ENCODE peak calls at places on chromosomes 3 and 15, in six cellular contexts. I is mesenchymal stem cell, F is heart right ventricle, X is lower leg skin, T is fibroblast of lung, Y is colonic mucosa. Q is an unnamed sample.

GRCh38 chr3:100463002-100463401 is 29.4 kb upstream of the TMEM45A start:
- DNase-seq in I (peak), F (peak), X (no peak), T (peak), Y (peak), Q (no peak)

GRCh38 chr3:173711619-173712018 is 314.1 kb downstream of the NLGN1 start:
- DNase-seq in I (no peak), F (peak), X (no peak), T (no peak), Y (no peak), Q (no peak)

GRCh38 chr3:59436164-59436958 is 386.5 kb upstream of the CFAP20DC start:
- DNase-seq in I (no peak), F (no peak), X (no peak), T (no peak), Y (peak), Q (no peak)

GRCh38 chr3:16240229-16241023 is 24.3 kb downstream of the DPH3 start:
- DNase-seq in I (peak), F (no peak), X (no peak), T (peak), Y (no peak), Q (no peak)

GRCh38 chr3:196636369-196637349 is 2.8 kb upstream of the NRROS start:
- DNase-seq in I (no peak), F (no peak), X (no peak), T (no peak), Y (no peak), Q (no peak)

GRCh38 chr3:49903451-49904424 is at the start of gene MST1R:
- DNase-seq in I (peak), F (peak), X (peak), T (peak), Y (peak), Q (peak)

GRCh38 chr15:63672369-63672768 is 75.2 kb downstream of the FBXL22 start:
- DNase-seq in I (no peak), F (no peak), X (no peak), T (no peak), Y (no peak), Q (no peak)

GRCh38 chr3:141421639-141422319 is 53.5 kb downstream of the ZBTB38 start:
- DNase-seq in I (peak), F (no peak), X (no peak), T (peak), Y (no peak), Q (no peak)

GRCh38 chr3:170997966-170998913 is 28.3 kb downstream of the SLC2A2 start:
- DNase-seq in I (peak), F (no peak), X (no peak), T (peak), Y (peak), Q (no peak)

GRCh38 chr3:191894406-191894805 is 433.4 kb downstream of the PYDC2 start:
- DNase-seq in I (no peak), F (no peak), X (no peak), T (no peak), Y (no peak), Q (no peak)

GRCh38 chr3:98612996-98613517 is 19.6 kb upstream of the CPOX start:
- DNase-seq in I (no peak), F (peak), X (no peak), T (no peak), Y (no peak), Q (no peak)

GRCh38 chr15:63107895-63108546 is 13.6 kb upstream of the LACTB start:
- DNase-seq in I (peak), F (no peak), X (no peak), T (peak), Y (peak), Q (no peak)

GRCh38 chr3:49878686-49879085 is 9.0 kb upstream of the CAMKV start:
- DNase-seq in I (no peak), F (no peak), X (no peak), T (no peak), Y (no peak), Q (no peak)

GRCh38 chr3:127754411-127755304 is 67.7 kb downstream of the MGLL start:
- DNase-seq in I (no peak), F (no peak), X (no peak), T (no peak), Y (no peak), Q (no peak)

GRCh38 chr3:171356251-171356650 is 104.0 kb downstream of the TNIK start:
- DNase-seq in I (no peak), F (no peak), X (no peak), T (no peak), Y (no peak), Q (no peak)

GRCh38 chr3:127822836-127823589 is 698 bp upstream of the MGLL start:
- DNase-seq in I (peak), F (peak), X (peak), T (peak), Y (peak), Q (peak)

GRCh38 chr3:32934150-32934742 is 17.2 kb upstream of the CCR4 start:
- DNase-seq in I (peak), F (no peak), X (peak), T (peak), Y (peak), Q (no peak)

GRCh38 chr3:28971156-28971555 is 309.7 kb upstream of the RBMS3 start:
- DNase-seq in I (no peak), F (no peak), X (no peak), T (no peak), Y (no peak), Q (no peak)

GRCh38 chr3:186839874-186840641 is 2.5 kb upstream of the ADIPOQ start:
- DNase-seq in I (no peak), F (peak), X (no peak), T (peak), Y (no peak), Q (peak)

GRCh38 chr15:98085003-98085639 is 124.6 kb downstream of the ARRDC4 start:
- DNase-seq in I (peak), F (peak), X (no peak), T (peak), Y (peak), Q (no peak)

GRCh38 chr3:177776656-177777055 is 579.4 kb upstream of the TBL1XR1 start:
- DNase-seq in I (peak), F (no peak), X (no peak), T (peak), Y (no peak), Q (no peak)

GRCh38 chr15:66931768-66932633 is 133.4 kb upstream of the SMAD3 start:
- DNase-seq in I (peak), F (no peak), X (peak), T (peak), Y (peak), Q (no peak)

GRCh38 chr3:161275919-161276318 is 54.8 kb downstream of the NMD3 start:
- DNase-seq in I (no peak), F (no peak), X (no peak), T (no peak), Y (peak), Q (no peak)

GRCh38 chr3:125166581-125166980 is 46.0 kb downstream of the SLC12A8 start:
- DNase-seq in I (no peak), F (no peak), X (no peak), T (peak), Y (no peak), Q (no peak)

GRCh38 chr3:134453631-134454030 is 32.2 kb downstream of the ANAPC13 start:
- DNase-seq in I (no peak), F (no peak), X (no peak), T (no peak), Y (no peak), Q (no peak)

GRCh38 chr15:96325579-96326331 is 4.7 kb upstream of the NR2F2 start:
- DNase-seq in I (peak), F (no peak), X (no peak), T (peak), Y (no peak), Q (no peak)

GRCh38 chr3:52438579-52439425 is 6.1 kb downstream of the SEMA3G start:
- DNase-seq in I (no peak), F (no peak), X (peak), T (no peak), Y (no peak), Q (no peak)

GRCh38 chr3:187913617-187914033 is 168.4 kb upstream of the BCL6 start:
- DNase-seq in I (peak), F (no peak), X (no peak), T (peak), Y (peak), Q (no peak)
- H3K4me3 ChIP-seq in I (no peak), F (no peak), X (no peak), T (no peak), Y (no peak), Q (no peak)

GRCh38 chr15:85545757-85546156 is 165.4 kb downstream of the AKAP13 start:
- DNase-seq in I (no peak), F (no peak), X (no peak), T (no peak), Y (no peak), Q (no peak)
- H3K4me3 ChIP-seq in I (no peak), F (no peak), X (no peak), T (no peak), Y (no peak), Q (no peak)

DNA sequence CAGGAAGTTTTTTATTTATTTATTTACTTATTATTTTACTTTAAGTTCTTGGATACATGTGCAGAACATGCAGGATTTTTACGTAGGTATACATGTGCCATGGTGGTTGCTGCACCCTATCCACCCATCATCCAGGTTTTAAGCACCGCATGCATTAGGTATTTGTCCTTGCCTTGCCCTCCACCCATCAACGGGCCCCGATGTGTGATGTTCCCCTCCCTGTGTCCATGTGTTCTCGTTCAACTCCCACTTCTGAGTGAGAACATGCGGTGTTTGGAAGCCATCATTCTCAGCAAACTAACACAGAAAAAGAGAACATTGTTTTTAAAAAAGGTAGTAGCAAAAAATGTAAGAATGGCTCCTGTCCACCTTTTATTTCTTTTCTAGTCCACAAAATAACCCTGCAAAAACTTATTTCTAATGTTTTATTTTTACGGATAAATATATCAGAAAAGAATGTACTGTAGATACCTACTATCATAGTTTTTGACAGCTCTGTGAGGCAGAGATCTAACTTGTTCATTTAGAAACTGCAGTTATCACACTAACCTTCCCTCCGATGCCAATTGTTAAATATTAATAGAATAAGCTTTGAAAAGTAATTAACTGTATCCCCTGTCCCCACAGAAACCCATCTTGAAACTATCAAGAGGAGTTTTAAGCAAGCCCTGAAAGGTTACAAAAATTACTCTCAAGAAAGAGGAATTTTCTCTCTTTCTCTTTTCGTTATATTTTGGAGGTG is 189.2 kb downstream of the LPP start:
- DNase-seq in I (no peak), F (peak), X (no peak), T (no peak), Y (no peak), Q (no peak)
- H3K4me3 ChIP-seq in I (no peak), F (no peak), X (no peak), T (no peak), Y (no peak), Q (no peak)

DNA sequence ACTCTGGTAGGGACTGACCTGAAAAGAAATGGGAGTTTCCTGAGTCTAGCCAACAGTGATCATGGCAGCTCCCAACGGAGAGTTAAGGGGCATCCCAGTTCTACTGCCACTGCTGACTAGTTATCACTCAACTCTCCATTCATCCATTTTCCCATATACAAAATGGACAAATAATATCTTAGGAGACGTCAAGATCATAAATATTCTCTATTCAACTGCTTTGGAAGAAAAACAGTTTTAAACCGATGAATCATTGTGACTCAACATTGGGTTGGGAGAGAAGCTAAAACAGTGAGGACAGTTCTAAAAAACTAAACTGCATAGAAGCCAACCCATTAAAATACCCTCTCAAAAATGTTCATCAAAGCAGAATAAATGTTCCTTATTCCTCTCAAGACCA is 57.6 kb upstream of the CHRM5 start:
- DNase-seq in I (peak), F (no peak), X (no peak), T (peak), Y (no peak), Q (no peak)
- H3K4me3 ChIP-seq in I (no peak), F (no peak), X (no peak), T (no peak), Y (no peak), Q (no peak)

DNA sequence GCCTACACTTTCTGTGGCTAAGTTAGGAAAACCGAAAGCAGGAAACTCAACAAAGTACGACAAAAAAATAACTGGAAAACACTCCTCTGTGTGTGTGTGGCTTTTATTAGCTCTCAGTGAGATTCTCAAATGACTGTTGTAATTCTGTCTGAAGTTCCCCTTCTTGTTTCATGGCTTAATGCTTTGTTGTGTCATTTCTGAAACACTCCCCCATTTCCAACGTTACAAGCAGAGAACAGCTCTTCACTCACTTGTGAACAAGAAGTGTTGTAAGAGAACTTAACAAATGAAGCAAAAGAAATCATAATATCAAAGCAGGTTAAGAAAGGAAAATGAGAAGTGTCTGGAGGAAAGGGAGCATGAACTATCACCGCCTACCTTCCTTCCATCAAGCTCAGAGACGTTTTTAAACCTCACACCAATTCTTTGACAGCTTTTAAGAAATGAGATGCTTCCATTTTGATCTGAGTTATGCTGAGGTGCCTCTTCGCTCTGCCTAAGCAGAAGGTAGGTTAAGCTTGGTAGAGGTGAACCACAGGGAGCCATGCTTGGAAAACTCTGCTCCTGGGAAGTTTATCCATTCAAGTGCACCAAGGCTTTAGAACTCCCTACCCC is 12.4 kb upstream of the SEC62 start:
- DNase-seq in I (no peak), F (no peak), X (no peak), T (no peak), Y (no peak), Q (no peak)
- H3K4me3 ChIP-seq in I (no peak), F (no peak), X (no peak), T (no peak), Y (no peak), Q (no peak)

GRCh38 chr15:78619022-78619950 is 1.5 kb downstream of the CHRNA3 start:
- DNase-seq in I (no peak), F (no peak), X (peak), T (no peak), Y (no peak), Q (no peak)
- H3K4me3 ChIP-seq in I (no peak), F (no peak), X (no peak), T (no peak), Y (no peak), Q (no peak)

DNA sequence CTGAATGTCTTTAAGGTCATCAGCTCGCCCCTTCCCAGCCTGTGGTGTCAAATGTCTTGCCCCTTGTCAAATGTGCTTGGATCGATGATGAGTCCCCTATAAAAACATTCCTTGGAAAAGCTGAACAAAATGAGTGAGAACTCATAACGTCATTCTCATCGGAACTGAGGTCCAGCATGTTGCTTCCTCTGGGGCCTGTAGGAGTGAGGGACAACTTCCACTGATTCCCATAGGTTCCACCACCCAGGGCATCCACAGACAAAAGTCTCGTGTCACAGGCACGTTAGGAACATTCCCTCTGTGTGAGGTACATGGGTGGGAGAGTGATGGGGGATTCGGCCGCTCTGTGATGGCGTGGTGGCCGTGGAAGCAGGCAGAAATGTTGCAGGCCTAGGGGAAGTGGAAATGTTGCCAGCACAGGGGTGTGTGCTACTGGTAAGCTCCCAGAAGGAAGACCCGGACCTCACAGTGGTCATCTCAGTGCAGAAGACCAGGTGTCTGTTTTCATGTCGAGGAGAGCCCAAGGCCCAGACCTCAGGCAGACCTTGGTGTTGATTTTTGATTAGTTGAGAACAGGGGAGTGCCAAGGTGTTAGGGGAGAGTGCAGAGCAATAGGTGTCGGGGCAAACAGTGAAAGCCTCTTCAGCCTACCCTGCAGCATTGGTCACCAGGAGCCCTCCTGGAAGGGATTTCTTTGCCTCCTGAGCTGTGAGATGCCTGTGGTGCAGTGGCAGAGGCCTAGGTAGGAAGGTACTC is 96.8 kb downstream of the SNRPN start:
- DNase-seq in I (no peak), F (peak), X (peak), T (no peak), Y (no peak), Q (peak)
- H3K4me3 ChIP-seq in I (peak), F (no peak), X (no peak), T (no peak), Y (no peak), Q (no peak)

DNA sequence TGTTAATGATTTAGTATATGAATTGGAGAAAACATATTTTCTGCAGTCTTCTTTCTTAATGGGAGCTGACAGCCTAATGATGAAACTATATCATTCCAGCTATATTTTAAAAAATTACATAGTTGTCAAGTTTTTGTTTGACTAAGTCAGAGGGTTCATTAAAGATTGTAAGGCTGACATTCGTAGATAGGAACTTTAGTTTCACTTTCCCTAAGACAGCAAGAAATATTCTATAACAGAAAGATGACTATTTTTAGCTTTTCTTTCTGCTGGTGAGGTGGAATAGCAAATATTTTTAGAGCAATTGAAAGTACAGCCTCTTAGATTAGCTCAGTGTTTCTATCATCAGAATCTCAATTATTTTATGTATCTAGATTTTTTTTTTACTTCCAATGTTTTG is 60.2 kb downstream of the PIAS1 start:
- DNase-seq in I (peak), F (no peak), X (no peak), T (peak), Y (no peak), Q (no peak)
- H3K4me3 ChIP-seq in I (peak), F (peak), X (no peak), T (peak), Y (no peak), Q (peak)